ENCODE peak calls at places on chromosomes 6 and 20, in five cellular contexts. H is psoas muscle, X is GM23338, B is ovary, E is dorsolateral prefrontal cortex. A is an unnamed sample.
A peak's percentile ranks its signal among the peaks of the same experiment; 100 is the strongest.

GRCh38 chr20:36121981-36122930 is 32.3 kb upstream of the EPB41L1 start:
- DNase-seq in B (no peak), E (no peak), H (no peak), X (peak; percentile 28), A (no peak)

GRCh38 chr20:49281913-49282467 is 4.1 kb upstream of the ZNFX1 start:
- DNase-seq in H (no peak), B (no peak), E (no peak), X (no peak), A (no peak)

GRCh38 chr20:49608752-49609670 is 41.1 kb upstream of the PTGIS start:
- DNase-seq in H (peak; percentile 78), E (peak; percentile 53), B (peak; percentile 80), X (peak; percentile 84), A (no peak)

GRCh38 chr6:83594936-83595335 is 82.6 kb downstream of the PRSS35 start:
- DNase-seq in B (no peak), E (no peak), H (no peak), X (no peak), A (no peak)

GRCh38 chr6:18034798-18035202 is 47.4 kb upstream of the KIF13A start:
- DNase-seq in X (no peak), H (no peak), B (no peak), E (no peak), A (no peak)

GRCh38 chr6:35754452-35755321 is 17.9 kb downstream of the ARMC12 start:
- DNase-seq in B (no peak), X (no peak), E (no peak), H (no peak), A (no peak)

GRCh38 chr6:47700051-47700450 is 1.7 kb downstream of the ADGRF4 start:
- DNase-seq in B (no peak), H (no peak), X (no peak), E (no peak), A (no peak)

GRCh38 chr6:293185-294174 is 1.2 kb downstream of the DUSP22 start:
- DNase-seq in E (no peak), H (peak; percentile 76), X (peak; percentile 42), B (peak; percentile 56), A (no peak)

GRCh38 chr6:165002866-165003265 is 306.5 kb downstream of the C6orf118 start:
- DNase-seq in E (no peak), B (no peak), H (no peak), X (peak; percentile 42), A (no peak)

GRCh38 chr6:21587182-21587924 is 6.2 kb upstream of the SOX4 start:
- DNase-seq in X (peak; percentile 82), E (no peak), H (peak; percentile 78), B (peak; percentile 81), A (no peak)

GRCh38 chr6:110618591-110619267 is 142.3 kb upstream of the SLC22A16 start:
- DNase-seq in B (no peak), E (no peak), H (no peak), X (peak; percentile 75), A (no peak)

GRCh38 chr6:168122011-168122410 is 43.0 kb upstream of the FRMD1 start:
- DNase-seq in E (peak; percentile 13), H (no peak), B (peak; percentile 15), X (no peak), A (no peak)

GRCh38 chr6:144582939-144583613 is 297.9 kb downstream of the UTRN start:
- DNase-seq in B (peak; percentile 41), X (peak; percentile 36), E (no peak), H (peak; percentile 57), A (no peak)
- TF ChIP-seq CTCF in B (no peak), X (no peak), E (no peak), H (no peak), A (no peak)

DNA sequence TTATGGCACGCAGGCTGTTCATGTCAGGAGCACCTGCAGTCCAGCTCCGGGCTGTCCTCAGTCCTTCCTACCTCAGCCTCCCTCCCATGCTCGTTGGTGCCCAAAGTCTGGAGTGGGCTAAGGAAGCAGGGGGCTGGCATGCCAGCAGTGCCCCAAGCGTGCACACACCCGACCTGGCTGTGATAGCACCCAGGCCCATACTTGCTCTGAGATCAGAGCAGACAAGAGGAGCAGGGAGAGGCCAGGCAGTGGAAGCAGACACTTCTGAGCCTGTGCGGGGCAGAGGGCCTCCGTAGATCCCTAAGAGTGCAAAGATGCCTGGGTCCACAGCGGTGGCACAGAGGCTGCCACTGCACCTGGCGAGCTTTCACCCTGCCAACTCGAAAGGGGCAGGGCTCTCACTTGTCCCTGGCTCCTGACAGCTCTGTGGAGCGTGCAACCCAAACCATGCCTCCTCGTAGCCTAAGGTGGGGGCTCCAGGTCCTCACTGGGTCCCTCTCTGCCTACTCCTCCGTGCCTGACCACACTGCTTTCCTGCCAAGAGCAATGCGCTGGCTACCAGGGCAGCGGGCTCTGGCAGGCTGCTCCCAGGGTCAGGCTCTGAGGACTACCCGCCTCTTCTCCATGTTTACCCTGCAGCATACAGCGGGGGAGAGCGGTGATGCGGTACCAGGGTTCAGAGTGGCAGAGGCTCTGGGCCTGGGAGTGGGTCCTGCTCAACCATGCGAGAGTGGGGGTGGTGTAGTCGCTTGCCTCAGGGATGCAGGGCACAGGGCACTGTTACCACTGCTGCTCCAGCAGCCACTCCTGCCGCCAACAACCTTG is 59.4 kb downstream of the MANEA start:
- DNase-seq in B (no peak), H (no peak), E (no peak), X (no peak), A (no peak)
- H3K27ac ChIP-seq in B (no peak overlapping the region), H (no peak overlapping the region), E (no peak overlapping the region), X (no peak overlapping the region), A (no peak overlapping the region)

GRCh38 chr6:24600903-24601302 is 45.1 kb downstream of the KIAA0319 start:
- DNase-seq in H (no peak), X (peak; percentile 72), E (no peak), B (no peak), A (no peak)
- TF ChIP-seq CTCF in H (no peak), X (peak; percentile 95), E (no peak), B (no peak), A (no peak)

GRCh38 chr20:62405108-62405980 is 1.7 kb downstream of the CABLES2 start:
- DNase-seq in X (peak; percentile 76), E (no peak), H (peak; percentile 78), B (peak; percentile 80), A (no peak)

GRCh38 chr20:62407221-62407992 is at the start of gene CABLES2:
- DNase-seq in X (peak; percentile 97), E (peak; percentile 96), H (peak; percentile 98), B (peak; percentile 94), A (peak; percentile 76)

GRCh38 chr20:62405981-62406513 is 1.0 kb downstream of the CABLES2 start:
- DNase-seq in X (no peak), B (no peak), E (no peak), H (no peak), A (no peak)

GRCh38 chr20:62408055-62408454 is 970 bp upstream of the CABLES2 start:
- DNase-seq in H (no peak), E (no peak), X (no peak), B (no peak), A (no peak)

GRCh38 chr20:62406635-62407176 is 379 bp downstream of the CABLES2 start:
- DNase-seq in H (peak; percentile 64), B (peak; percentile 62), X (no peak), E (no peak), A (no peak)
- H3K27ac ChIP-seq in H (peak overlapping the region; percentile 9), B (peak overlapping the region; percentile 13), X (no peak overlapping the region), E (no peak overlapping the region), A (no peak overlapping the region)

GRCh38 chr6:88599561-88599960 is 363.9 kb downstream of the RNGTT start:
- DNase-seq in E (no peak), H (no peak), X (peak; percentile 30), B (no peak), A (no peak)
- TF ChIP-seq CTCF in E (no peak), H (no peak), X (peak; percentile 14), B (no peak), A (no peak)